ENCODE peak calls at places on chromosomes 1 and 21, in four cellular contexts. One of them, this sample, is unnamed.

GRCh38 chr1:203320546-203321272 is 15.4 kb downstream of the BTG2 start:
- DNase-seq in AG09319: no peak
- DNase-seq in lower lobe of right lung: peak
- DNase-seq in AG04450: no peak
- DNase-seq in this sample: no peak

GRCh38 chr21:45361033-45361997 is 43.6 kb upstream of the COL18A1 start:
- DNase-seq in AG04450: no peak
- DNase-seq in AG09319: no peak
- DNase-seq in lower lobe of right lung: peak
- DNase-seq in this sample: no peak

GRCh38 chr1:36591278-36591677 is 108.6 kb upstream of the CSF3R start:
- DNase-seq in AG04450: no peak
- DNase-seq in lower lobe of right lung: peak
- DNase-seq in AG09319: no peak
- DNase-seq in this sample: no peak

GRCh38 chr1:9280015-9280860 is 12.5 kb upstream of the SPSB1 start:
- DNase-seq in AG09319: peak
- DNase-seq in AG04450: no peak
- DNase-seq in lower lobe of right lung: no peak
- DNase-seq in this sample: no peak

GRCh38 chr1:51644533-51645197 is 27.8 kb downstream of the OSBPL9 start:
- DNase-seq in AG09319: no peak
- DNase-seq in lower lobe of right lung: no peak
- DNase-seq in AG04450: no peak
- DNase-seq in this sample: no peak

GRCh38 chr1:88998716-88999115 is 6.3 kb upstream of the KYAT3 start:
- DNase-seq in AG04450: no peak
- DNase-seq in AG09319: no peak
- DNase-seq in lower lobe of right lung: no peak
- DNase-seq in this sample: no peak

GRCh38 chr1:40056519-40057309 is 16.2 kb downstream of the CAP1 start:
- DNase-seq in AG09319: no peak
- DNase-seq in AG04450: no peak
- DNase-seq in lower lobe of right lung: no peak
- DNase-seq in this sample: no peak

GRCh38 chr1:10519016-10519417 is 44.3 kb downstream of the PEX14 start:
- DNase-seq in AG09319: no peak
- DNase-seq in lower lobe of right lung: no peak
- DNase-seq in AG04450: no peak
- DNase-seq in this sample: no peak

GRCh38 chr21:44785620-44786344 is 15.8 kb downstream of the UBE2G2 start:
- DNase-seq in AG09319: no peak
- DNase-seq in lower lobe of right lung: no peak
- DNase-seq in AG04450: no peak
- DNase-seq in this sample: peak

GRCh38 chr21:44028287-44028659 is 16.2 kb downstream of the TRAPPC10 start:
- DNase-seq in AG09319: no peak
- DNase-seq in lower lobe of right lung: no peak
- DNase-seq in AG04450: no peak
- DNase-seq in this sample: no peak

GRCh38 chr1:94599090-94599813 is 57.7 kb upstream of the F3 start:
- DNase-seq in lower lobe of right lung: no peak
- DNase-seq in AG09319: no peak
- DNase-seq in AG04450: no peak
- DNase-seq in this sample: no peak
- TF ChIP-seq CTCF in lower lobe of right lung: peak
- TF ChIP-seq CTCF in AG09319: peak
- TF ChIP-seq CTCF in AG04450: peak
- TF ChIP-seq CTCF in this sample: peak

GRCh38 chr1:183652107-183652506 is 1.0 kb downstream of the APOBEC4 start:
- DNase-seq in AG04450: no peak
- DNase-seq in AG09319: no peak
- DNase-seq in lower lobe of right lung: no peak
- DNase-seq in this sample: no peak

GRCh38 chr1:183652547-183653467 is at the start of gene APOBEC4:
- DNase-seq in lower lobe of right lung: no peak
- DNase-seq in AG04450: no peak
- DNase-seq in AG09319: no peak
- DNase-seq in this sample: no peak

GRCh38 chr1:183653876-183654451 is 848 bp upstream of the APOBEC4 start:
- DNase-seq in lower lobe of right lung: no peak
- DNase-seq in AG09319: no peak
- DNase-seq in AG04450: no peak
- DNase-seq in this sample: no peak

GRCh38 chr1:183653468-183653794 is 315 bp upstream of the APOBEC4 start:
- DNase-seq in AG04450: no peak
- DNase-seq in lower lobe of right lung: no peak
- DNase-seq in AG09319: no peak
- DNase-seq in this sample: no peak

DNA sequence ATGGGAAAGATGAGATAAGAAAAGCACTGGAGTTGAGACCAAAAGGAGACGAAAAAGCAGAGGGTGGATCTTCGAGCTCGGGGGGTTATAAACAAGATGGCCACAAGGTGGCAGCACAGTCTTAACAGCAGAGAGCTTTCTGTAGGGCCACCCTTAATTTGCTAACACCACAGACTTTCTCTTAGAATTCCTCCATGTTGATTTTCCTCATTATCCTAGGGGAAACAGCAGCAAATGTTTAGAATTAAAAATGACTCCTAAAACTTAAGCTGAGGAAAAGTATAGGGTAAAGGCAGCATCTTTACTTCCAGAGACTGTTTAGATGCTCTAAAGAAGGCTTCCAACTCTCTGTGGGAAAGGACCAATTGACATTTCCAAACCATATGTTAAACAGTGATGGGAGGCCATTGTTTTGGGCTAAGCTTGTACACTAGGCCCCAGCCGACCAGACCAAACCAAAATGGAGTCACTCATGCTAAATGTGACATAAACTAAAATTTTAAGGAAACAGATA is 2.5 kb upstream of the APOBEC4 start:
- DNase-seq in lower lobe of right lung: peak
- DNase-seq in AG09319: peak
- DNase-seq in AG04450: peak
- DNase-seq in this sample: no peak
- TF ChIP-seq CTCF in lower lobe of right lung: peak
- TF ChIP-seq CTCF in AG09319: peak
- TF ChIP-seq CTCF in AG04450: peak
- TF ChIP-seq CTCF in this sample: peak

GRCh38 chr1:54391450-54392071 is 14.6 kb downstream of the SSBP3 start:
- DNase-seq in AG04450: no peak
- DNase-seq in AG09319: no peak
- DNase-seq in lower lobe of right lung: no peak
- DNase-seq in this sample: no peak
- TF ChIP-seq CTCF in AG04450: no peak
- TF ChIP-seq CTCF in AG09319: no peak
- TF ChIP-seq CTCF in lower lobe of right lung: no peak
- TF ChIP-seq CTCF in this sample: no peak

GRCh38 chr1:17292299-17293198 is 15.4 kb upstream of the PADI4 start:
- DNase-seq in AG04450: no peak
- DNase-seq in lower lobe of right lung: no peak
- DNase-seq in AG09319: no peak
- DNase-seq in this sample: no peak

GRCh38 chr1:17287377-17287776 is 20.6 kb upstream of the PADI4 start:
- DNase-seq in AG09319: no peak
- DNase-seq in lower lobe of right lung: no peak
- DNase-seq in AG04450: peak
- DNase-seq in this sample: peak

GRCh38 chr1:17289756-17290155 is 18.2 kb upstream of the PADI4 start:
- DNase-seq in AG09319: no peak
- DNase-seq in lower lobe of right lung: no peak
- DNase-seq in AG04450: no peak
- DNase-seq in this sample: no peak

GRCh38 chr1:17293681-17294415 is 14.1 kb upstream of the PADI4 start:
- DNase-seq in AG04450: no peak
- DNase-seq in AG09319: no peak
- DNase-seq in lower lobe of right lung: no peak
- DNase-seq in this sample: no peak

DNA sequence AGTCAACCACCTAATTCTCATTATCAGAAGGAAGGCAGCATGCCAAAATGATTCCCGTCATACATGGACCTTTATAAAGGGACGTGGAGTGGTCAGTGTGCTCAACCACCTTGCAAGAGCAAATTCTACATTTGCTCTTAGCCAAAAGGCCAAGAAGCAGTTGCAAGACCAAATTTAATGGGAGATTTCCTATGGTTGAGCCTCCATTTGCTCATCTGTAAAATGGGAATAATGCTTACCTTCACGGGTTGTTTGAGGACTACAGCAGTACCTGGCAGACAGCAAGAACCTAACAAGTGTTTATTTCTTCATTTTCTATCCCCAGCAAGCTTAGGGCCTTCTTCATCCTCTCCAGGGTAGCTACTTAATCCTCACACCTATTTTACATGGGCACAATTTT is 17.4 kb upstream of the PADI4 start:
- DNase-seq in AG09319: no peak
- DNase-seq in lower lobe of right lung: no peak
- DNase-seq in AG04450: no peak
- DNase-seq in this sample: no peak
- TF ChIP-seq CTCF in AG09319: no peak
- TF ChIP-seq CTCF in lower lobe of right lung: no peak
- TF ChIP-seq CTCF in AG04450: no peak
- TF ChIP-seq CTCF in this sample: no peak

DNA sequence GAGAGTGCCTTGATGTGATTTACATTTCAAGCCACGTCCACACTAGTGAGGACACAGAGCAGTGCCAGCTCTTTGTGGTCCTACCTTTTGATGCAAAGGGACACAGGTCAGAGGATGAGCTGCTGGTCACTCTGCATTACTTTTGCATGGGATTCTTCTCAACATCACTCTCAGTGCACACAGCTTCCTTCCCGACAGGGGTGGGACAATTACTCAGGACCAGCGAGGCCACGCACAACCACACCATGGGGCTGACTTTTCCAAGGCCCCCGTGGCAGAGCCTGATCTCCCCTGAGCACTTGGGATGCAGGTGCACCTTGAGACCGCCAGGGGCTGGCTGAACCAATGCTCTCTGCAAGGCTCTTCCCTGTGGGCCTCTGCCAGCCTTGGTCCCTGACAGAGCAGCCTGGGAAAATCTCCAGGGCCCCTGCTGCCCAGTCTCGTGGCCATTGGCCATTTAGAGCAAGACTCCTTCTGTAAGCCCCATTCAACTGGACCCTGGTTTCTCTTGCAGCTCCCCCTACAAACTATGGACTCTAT is 13.2 kb upstream of the PRAMEF12 start:
- DNase-seq in AG04450: no peak
- DNase-seq in lower lobe of right lung: no peak
- DNase-seq in AG09319: no peak
- DNase-seq in this sample: no peak
- TF ChIP-seq CTCF in AG04450: no peak
- TF ChIP-seq CTCF in lower lobe of right lung: no peak
- TF ChIP-seq CTCF in AG09319: no peak
- TF ChIP-seq CTCF in this sample: no peak

GRCh38 chr1:115172270-115172669 is 83.0 kb upstream of the TSPAN2 start:
- DNase-seq in AG04450: no peak
- DNase-seq in AG09319: no peak
- DNase-seq in lower lobe of right lung: no peak
- DNase-seq in this sample: no peak
- TF ChIP-seq CTCF in AG04450: no peak
- TF ChIP-seq CTCF in AG09319: no peak
- TF ChIP-seq CTCF in lower lobe of right lung: no peak
- TF ChIP-seq CTCF in this sample: no peak